ENCODE peak calls at places on chromosomes 4 and X, in five cellular contexts. O, E, W, U and Q are unnamed samples.

GRCh38 chrX:1012678-1013300 is 199.7 kb downstream of the CRLF2 start:
- DNase-seq in U (no peak), O (no peak), E (no peak), W (no peak), Q (no peak)

GRCh38 chr4:80197132-80197573 is at the start of gene PRDM8:
- DNase-seq in O (peak; percentile 87), E (no peak), W (no peak), U (no peak), Q (no peak)

GRCh38 chr4:1472911-1473518 is 66.8 kb upstream of the NKX1-1 start:
- DNase-seq in E (no peak), O (peak; percentile 47), U (no peak), W (no peak), Q (no peak)

GRCh38 chrX:66553973-66554372 is 84.9 kb downstream of the EDA2R start:
- DNase-seq in E (no peak), W (no peak), U (no peak), O (no peak), Q (no peak)

GRCh38 chr4:125397226-125397625 is 82.5 kb downstream of the FAT4 start:
- DNase-seq in W (no peak), E (no peak), U (no peak), O (no peak), Q (no peak)

GRCh38 chr4:152398060-152398459 is 137.8 kb downstream of the FBXW7 start:
- DNase-seq in O (no peak), E (no peak), W (no peak), U (peak; percentile 9), Q (no peak)

GRCh38 chr4:169106696-169107229 is 96.7 kb upstream of the CBR4 start:
- DNase-seq in E (no peak), W (no peak), U (no peak), O (peak; percentile 41), Q (no peak)

GRCh38 chrX:23861215-23861896 is 46.4 kb downstream of the APOO start:
- DNase-seq in W (no peak), U (no peak), O (no peak), E (no peak), Q (no peak)

GRCh38 chr4:15882675-15883086 is 55.9 kb downstream of the FGFBP1 start:
- DNase-seq in U (peak; percentile 70), O (no peak), W (peak; percentile 79), E (peak; percentile 51), Q (peak; percentile 96)

GRCh38 chr4:66187175-66187720 is 517.0 kb upstream of the EPHA5 start:
- DNase-seq in E (no peak), O (no peak), U (no peak), W (no peak), Q (no peak)
- H3K4me3 ChIP-seq in E (no peak overlapping the region), O (no peak overlapping the region), U (no peak overlapping the region), W (no peak overlapping the region), Q (peak overlapping the region; percentile 27)

GRCh38 chr4:141022221-141022760 is 111.0 kb downstream of the RNF150 start:
- DNase-seq in W (no peak), U (no peak), E (no peak), O (no peak), Q (no peak)
- H3K79me2 ChIP-seq in W (no peaks in the 10 kb centered on the region), U (no peaks in the 10 kb centered on the region), E (no peaks in the 10 kb centered on the region), O (no peaks in the 10 kb centered on the region), Q (no peaks in the 10 kb centered on the region)

DNA sequence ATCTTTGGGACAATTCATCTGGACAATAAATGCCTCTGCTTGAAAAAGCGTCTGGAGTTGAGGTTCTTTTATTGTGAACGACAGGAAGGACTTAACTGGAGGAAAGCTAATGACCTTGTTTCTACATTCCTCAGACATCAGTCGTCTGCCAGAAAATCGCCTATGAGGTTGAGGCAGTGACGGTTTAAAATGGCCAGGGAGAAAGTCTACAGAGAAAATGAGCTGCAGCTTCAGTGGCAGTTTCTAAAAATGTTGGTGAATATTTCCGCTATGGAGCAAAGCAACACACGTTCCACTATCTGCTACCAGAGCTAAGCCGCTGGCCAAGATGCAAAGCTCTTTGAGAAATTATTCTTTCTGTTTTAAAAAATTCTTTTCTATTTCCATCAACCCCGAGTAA is 116.9 kb upstream of the GALNT7 start:
- DNase-seq in W (no peak), U (peak; percentile 27), E (no peak), O (no peak), Q (no peak)
- H3K4me3 ChIP-seq in W (no peak overlapping the region), U (no peak overlapping the region), E (no peak overlapping the region), O (peak overlapping the region; percentile 64), Q (no peak overlapping the region)

GRCh38 chr4:128841402-128841801 is 31.9 kb downstream of the JADE1 start:
- DNase-seq in E (no peak), U (no peak), O (no peak), W (no peak), Q (peak; percentile 85)

GRCh38 chr4:128844931-128845330 is 35.4 kb downstream of the JADE1 start:
- DNase-seq in O (no peak), W (no peak), U (no peak), E (no peak), Q (no peak)

GRCh38 chr4:128837679-128838078 is 28.2 kb downstream of the JADE1 start:
- DNase-seq in W (no peak), U (no peak), E (no peak), O (no peak), Q (no peak)

GRCh38 chr4:128837198-128837597 is 27.7 kb downstream of the JADE1 start:
- DNase-seq in W (no peak), U (no peak), O (no peak), E (no peak), Q (no peak)

GRCh38 chr4:128840711-128841318 is 31.3 kb downstream of the JADE1 start:
- DNase-seq in O (no peak), W (no peak), E (no peak), U (no peak), Q (peak; percentile 23)
- H3K79me2 ChIP-seq in O (peaks cover 96% of the 10 kb centered on the region), W (peaks cover 42% of the 10 kb centered on the region), E (peaks cover 21% of the 10 kb centered on the region), U (peaks cover 65% of the 10 kb centered on the region), Q (no peaks in the 10 kb centered on the region)

DNA sequence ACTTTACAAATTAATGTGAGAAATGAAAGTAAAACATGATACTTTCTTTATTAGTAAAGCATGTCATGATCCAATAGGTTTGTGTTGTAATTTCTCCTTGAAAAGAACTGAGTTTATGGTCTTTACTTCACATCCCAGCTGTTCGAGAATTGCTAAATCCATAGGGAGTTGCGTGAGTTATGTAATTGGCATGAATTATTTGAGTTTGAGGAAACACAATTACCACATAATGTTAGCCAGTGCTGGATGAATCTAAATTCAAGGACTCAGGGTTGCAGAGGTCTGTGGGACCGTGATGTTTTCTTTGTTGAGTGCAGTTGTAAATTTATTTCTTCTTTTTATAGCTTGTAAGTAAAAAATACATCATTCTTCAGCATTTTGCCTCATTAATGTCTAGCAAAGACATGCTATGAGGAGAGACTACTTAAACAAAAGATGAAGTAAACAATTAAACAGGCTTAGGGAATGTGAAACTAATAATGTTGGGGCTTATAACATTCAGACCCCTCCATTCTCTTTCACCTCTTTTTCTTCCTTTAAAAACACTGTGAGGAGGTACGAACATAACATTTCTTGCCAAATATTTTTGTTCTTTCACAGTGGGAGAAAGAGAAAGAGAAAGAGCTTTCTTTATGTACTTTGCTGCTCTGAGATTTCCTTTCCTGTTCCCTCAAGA is 159.7 kb upstream of the ANK2 start:
- DNase-seq in U (no peak), E (no peak), W (no peak), O (no peak), Q (no peak)
- H3K4me3 ChIP-seq in U (no peak overlapping the region), E (no peak overlapping the region), W (no peak overlapping the region), O (peak overlapping the region; percentile 66), Q (no peak overlapping the region)